ENCODE peak calls at places on chromosome 1, in ten cellular contexts. U is GM12865; L is CD4-positive, alpha-beta T cell; O is OCI-LY7; W is coronary artery; I is glutamatergic neuron; E is IMR-90; S is esophagus squamous epithelium; N is mesothelial cell of epicardium; V is B cell. X is an unnamed sample.

GRCh38 chr1:6248798-6249731 is 5.1 kb downstream of the HES3 start:
- DNase-seq in U (no peak), L (no peak), O (no peak), W (no peak), I (no peak), E (no peak), S (no peak), N (no peak), V (no peak), X (no peak)

GRCh38 chr1:172609528-172609927 is 49.4 kb upstream of the FASLG start:
- DNase-seq in U (peak; percentile 14), L (no peak), O (peak; percentile 12), W (no peak), I (no peak), E (no peak), S (no peak), N (no peak), V (no peak), X (no peak)

GRCh38 chr1:179288977-179289376 is 4.6 kb upstream of the SOAT1 start:
- DNase-seq in U (no peak), L (no peak), O (no peak), W (no peak), I (no peak), E (no peak), S (no peak), N (no peak), V (no peak), X (no peak)

GRCh38 chr1:15849775-15850449 is 2.4 kb downstream of the SPEN start:
- DNase-seq in U (peak; percentile 57), L (no peak), O (peak; percentile 45), W (no peak), I (peak; percentile 78), E (peak; percentile 60), S (no peak), N (peak; percentile 46), V (peak; percentile 46), X (peak; percentile 80)

GRCh38 chr1:32200226-32201010 is at the start of gene CCDC28B:
- DNase-seq in U (peak; percentile 60), L (peak; percentile 15), O (peak; percentile 61), W (peak; percentile 87), I (peak; percentile 86), E (peak; percentile 81), S (no peak), N (no peak), V (peak; percentile 69), X (no peak)

GRCh38 chr1:183022202-183023145 is 746 bp upstream of the LAMC1 start:
- DNase-seq in U (peak; percentile 82), L (no peak), O (peak; percentile 84), W (peak; percentile 95), I (peak; percentile 85), E (peak; percentile 98), S (no peak), N (peak; percentile 20), V (peak; percentile 74), X (peak; percentile 87)

GRCh38 chr1:234398849-234399381 is 25.7 kb downstream of the COA6 start:
- DNase-seq in U (peak; percentile 72), L (no peak), O (no peak), W (no peak), I (no peak), E (peak; percentile 58), S (no peak), N (no peak), V (no peak), X (no peak)

GRCh38 chr1:183227963-183228649 is 42.0 kb downstream of the LAMC2 start:
- DNase-seq in U (peak; percentile 71), L (no peak), O (peak; percentile 52), W (no peak), I (peak; percentile 79), E (peak; percentile 41), S (no peak), N (no peak), V (no peak), X (no peak)

GRCh38 chr1:201020040-201020591 is 3.4 kb downstream of the KIF21B start:
- DNase-seq in U (peak; percentile 59), L (no peak), O (peak; percentile 68), W (no peak), I (no peak), E (no peak), S (no peak), N (no peak), V (no peak), X (no peak)

GRCh38 chr1:170739803-170740202 is 75.9 kb downstream of the PRRX1 start:
- DNase-seq in U (no peak), L (no peak), O (no peak), W (no peak), I (no peak), E (no peak), S (no peak), N (no peak), V (no peak), X (no peak)

GRCh38 chr1:43850599-43851233 is 82.9 kb upstream of the ARTN start:
- DNase-seq in U (no peak), L (no peak), O (no peak), W (peak; percentile 22), I (no peak), E (no peak), S (no peak), N (no peak), V (no peak), X (no peak)

GRCh38 chr1:64163972-64164371 is 39.5 kb upstream of the UBE2U start:
- DNase-seq in U (no peak), L (no peak), O (no peak), W (no peak), I (no peak), E (peak; percentile 64), S (no peak), N (no peak), V (no peak), X (no peak)

GRCh38 chr1:223298706-223299105 is 65.3 kb downstream of the SUSD4 start:
- DNase-seq in U (no peak), L (no peak), O (no peak), W (no peak), I (no peak), E (peak; percentile 61), S (no peak), N (no peak), V (no peak), X (no peak)

GRCh38 chr1:223299553-223299952 is 64.4 kb downstream of the SUSD4 start:
- DNase-seq in U (no peak), L (no peak), O (no peak), W (no peak), I (no peak), E (no peak), S (no peak), N (no peak), V (no peak), X (no peak)

GRCh38 chr1:223301346-223301745 is 62.6 kb downstream of the SUSD4 start:
- DNase-seq in U (no peak), L (no peak), O (no peak), W (no peak), I (no peak), E (no peak), S (no peak), N (no peak), V (no peak), X (no peak)

DNA sequence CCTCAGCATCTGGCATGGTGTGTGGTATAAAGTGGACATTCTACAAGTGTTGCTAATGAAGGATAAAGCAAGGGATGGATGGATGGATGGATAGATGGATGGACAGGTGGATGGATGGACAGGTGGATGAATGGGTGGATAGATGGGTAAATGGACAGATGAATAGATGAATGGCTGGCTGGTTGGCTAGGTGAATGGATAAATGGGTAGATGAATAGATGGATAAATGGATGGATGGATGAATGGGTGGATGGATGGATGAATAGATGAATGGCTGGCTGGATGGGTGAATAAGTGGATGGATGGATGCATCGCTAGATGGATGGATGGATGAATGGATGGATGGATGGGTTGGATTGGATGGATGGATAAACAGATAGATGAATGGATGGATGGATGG is 66.2 kb downstream of the SUSD4 start:
- DNase-seq in U (no peak), L (no peak), O (no peak), W (no peak), I (no peak), E (no peak), S (no peak), N (no peak), V (no peak), X (no peak)
- TF ChIP-seq CTCF in U (no peak), L (no peak), O (no peak), W (no peak), I (no peak), E (no peak), S (no peak), N (no peak), V (no peak), X (no peak)

GRCh38 chr1:33740040-33740745 is 123.7 kb upstream of the HMGB4 start:
- DNase-seq in U (no peak), L (no peak), O (no peak), W (peak; percentile 19), I (no peak), E (no peak), S (no peak), N (no peak), V (no peak), X (no peak)

GRCh38 chr1:33742663-33743062 is 121.2 kb upstream of the HMGB4 start:
- DNase-seq in U (no peak), L (no peak), O (no peak), W (no peak), I (no peak), E (no peak), S (no peak), N (no peak), V (no peak), X (no peak)

GRCh38 chr1:33745942-33746341 is 117.9 kb upstream of the HMGB4 start:
- DNase-seq in U (no peak), L (no peak), O (no peak), W (no peak), I (no peak), E (no peak), S (no peak), N (no peak), V (no peak), X (no peak)

GRCh38 chr1:33741749-33742148 is 122.1 kb upstream of the HMGB4 start:
- DNase-seq in U (no peak), L (no peak), O (no peak), W (peak; percentile 29), I (no peak), E (no peak), S (no peak), N (no peak), V (no peak), X (no peak)

GRCh38 chr1:33743221-33743998 is 120.5 kb upstream of the HMGB4 start:
- DNase-seq in U (no peak), L (no peak), O (no peak), W (peak; percentile 33), I (no peak), E (no peak), S (no peak), N (no peak), V (no peak), X (no peak)
- TF ChIP-seq CTCF in U (no peak), L (no peak), O (no peak), W (no peak), I (no peak), E (no peak), S (no peak), N (no peak), V (no peak), X (no peak)

GRCh38 chr1:211492511-211493132 is 660 bp upstream of the RD3 start:
- DNase-seq in U (no peak), L (no peak), O (no peak), W (no peak), I (no peak), E (no peak), S (no peak), N (no peak), V (no peak), X (no peak)
- TF ChIP-seq CTCF in U (no peak), L (no peak), O (no peak), W (no peak), I (no peak), E (no peak), S (no peak), N (no peak), V (no peak), X (no peak)

GRCh38 chr1:232602622-232603021 is 27.3 kb downstream of the SIPA1L2 start:
- DNase-seq in U (no peak), L (no peak), O (peak; percentile 39), W (no peak), I (no peak), E (no peak), S (no peak), N (no peak), V (no peak), X (no peak)
- TF ChIP-seq CTCF in U (no peak), L (no peak), O (peak; percentile 66), W (no peak), I (peak; percentile 36), E (no peak), S (no peak), N (no peak), V (no peak), X (peak; percentile 53)